ENCODE peak calls at places on chromosomes 13 and 19, in seven cellular contexts. C is IMR-90, A is fibroblast of lung, E is pancreas, T is colonic mucosa, P is tibial artery, U is body of pancreas. Z is an unnamed sample. For H3K4me1, the result is how much of the 10 kb centered on the place peaks cover.

GRCh38 chr13:97269603-97270002 is 47.5 kb downstream of the MBNL2 start:
- DNase-seq in C (no peak), A (no peak), E (no peak), T (no peak), P (no peak), U (no peak), Z (no peak)

GRCh38 chr13:50227356-50227755 is 212.1 kb downstream of the KCNRG start:
- DNase-seq in C (no peak), A (no peak), E (no peak), T (no peak), P (no peak), U (no peak), Z (no peak)

GRCh38 chr19:934865-935422 is 9.1 kb downstream of the ARID3A start:
- DNase-seq in C (peak), A (peak), E (peak), T (peak), P (peak), U (peak), Z (no peak)

GRCh38 chr13:29969286-29969685 is 118.9 kb upstream of the UBL3 start:
- DNase-seq in C (peak), A (peak), E (no peak), T (no peak), P (no peak), U (no peak), Z (no peak)

GRCh38 chr19:17626456-17626855 is 61.7 kb downstream of the UNC13A start:
- DNase-seq in C (no peak), A (no peak), E (no peak), T (no peak), P (no peak), U (no peak), Z (no peak)

GRCh38 chr13:80337011-80337688 is 3.8 kb downstream of the SPRY2 start:
- DNase-seq in C (no peak), A (peak), E (no peak), T (peak), P (no peak), U (no peak), Z (no peak)

GRCh38 chr13:24995225-24995804 is 100.6 kb upstream of the PABPC3 start:
- DNase-seq in C (peak), A (peak), E (no peak), T (peak), P (peak), U (peak), Z (peak)

GRCh38 chr13:23427342-23428182 is 5.9 kb downstream of the SACS start:
- DNase-seq in C (peak), A (peak), E (no peak), T (no peak), P (peak), U (peak), Z (no peak)

GRCh38 chr19:51002542-51003311 is 1.3 kb upstream of the KLK8 start:
- DNase-seq in C (no peak), A (no peak), E (no peak), T (peak), P (no peak), U (peak), Z (no peak)

GRCh38 chr19:8396563-8397203 is 6.5 kb downstream of the RAB11B start:
- DNase-seq in C (peak), A (peak), E (peak), T (peak), P (no peak), U (peak), Z (peak)

GRCh38 chr13:37667631-37668161 is 69.1 kb upstream of the POSTN start:
- DNase-seq in C (no peak), A (no peak), E (no peak), T (no peak), P (no peak), U (no peak), Z (no peak)

GRCh38 chr13:60164490-60164889 is 762 bp upstream of the DIAPH3 start:
- DNase-seq in C (peak), A (peak), E (no peak), T (peak), P (no peak), U (peak), Z (no peak)

GRCh38 chr13:42746846-42747245 is 34.5 kb upstream of the FAM216B start:
- DNase-seq in C (peak), A (peak), E (no peak), T (no peak), P (no peak), U (no peak), Z (no peak)

GRCh38 chr19:36999313-36999712 is 78.9 kb upstream of the ZNF420 start:
- DNase-seq in C (no peak), A (no peak), E (no peak), T (no peak), P (no peak), U (no peak), Z (no peak)

GRCh38 chr13:32124743-32125142 is 93.2 kb downstream of the FRY start:
- DNase-seq in C (no peak), A (no peak), E (no peak), T (no peak), P (no peak), U (peak), Z (no peak)

GRCh38 chr13:21826214-21827015 is 155.5 kb downstream of the FGF9 start:
- DNase-seq in C (no peak), A (no peak), E (no peak), T (no peak), P (no peak), U (no peak), Z (no peak)

GRCh38 chr19:54481326-54481930 is 8.3 kb upstream of the CDC42EP5 start:
- DNase-seq in C (peak), A (no peak), E (no peak), T (peak), P (no peak), U (no peak), Z (no peak)

GRCh38 chr13:112685856-112686255 is 4.0 kb upstream of the ATP11A start:
- DNase-seq in C (no peak), A (no peak), E (no peak), T (no peak), P (no peak), U (peak), Z (no peak)

GRCh38 chr13:113927661-113928581 is 46.0 kb downstream of the C13orf46 start:
- DNase-seq in C (peak), A (peak), E (peak), T (no peak), P (peak), U (peak), Z (no peak)

GRCh38 chr19:29806098-29806866 is 5.5 kb upstream of the CCNE1 start:
- DNase-seq in C (peak), A (peak), E (no peak), T (peak), P (no peak), U (no peak), Z (no peak)

GRCh38 chr13:20126460-20127262 is 34.2 kb downstream of the GJA3 start:
- DNase-seq in C (no peak), A (no peak), E (no peak), T (no peak), P (no peak), U (no peak), Z (no peak)

GRCh38 chr13:98547455-98547854 is 29.5 kb downstream of the STK24 start:
- DNase-seq in C (no peak), A (no peak), E (no peak), T (no peak), P (no peak), U (no peak), Z (no peak)
- H3K4me1 ChIP-seq in C (under half), A (under half), E (under half), T (under half), P (half or more), U (under half), Z (under half)

GRCh38 chr19:15288146-15288963 is 44.0 kb downstream of the BRD4 start:
- DNase-seq in C (peak), A (no peak), E (no peak), T (no peak), P (no peak), U (no peak), Z (no peak)
- H3K27ac ChIP-seq in C (peak), A (peak), E (no peak), T (no peak), P (peak), U (peak), Z (peak)

GRCh38 chr19:13162749-13163608 is 12.8 kb downstream of the IER2 start:
- DNase-seq in C (peak), A (peak), E (peak), T (peak), P (peak), U (peak), Z (peak)
- H3K4me1 ChIP-seq in C (under half), A (under half), E (under half), T (under half), P (half or more), U (half or more), Z (half or more)

GRCh38 chr19:46925548-46925950 is 64.8 kb downstream of the ARHGAP35 start:
- DNase-seq in C (no peak), A (peak), E (no peak), T (peak), P (no peak), U (peak), Z (no peak)
- H3K27ac ChIP-seq in C (no peak), A (no peak), E (peak), T (peak), P (peak), U (peak), Z (no peak)

DNA sequence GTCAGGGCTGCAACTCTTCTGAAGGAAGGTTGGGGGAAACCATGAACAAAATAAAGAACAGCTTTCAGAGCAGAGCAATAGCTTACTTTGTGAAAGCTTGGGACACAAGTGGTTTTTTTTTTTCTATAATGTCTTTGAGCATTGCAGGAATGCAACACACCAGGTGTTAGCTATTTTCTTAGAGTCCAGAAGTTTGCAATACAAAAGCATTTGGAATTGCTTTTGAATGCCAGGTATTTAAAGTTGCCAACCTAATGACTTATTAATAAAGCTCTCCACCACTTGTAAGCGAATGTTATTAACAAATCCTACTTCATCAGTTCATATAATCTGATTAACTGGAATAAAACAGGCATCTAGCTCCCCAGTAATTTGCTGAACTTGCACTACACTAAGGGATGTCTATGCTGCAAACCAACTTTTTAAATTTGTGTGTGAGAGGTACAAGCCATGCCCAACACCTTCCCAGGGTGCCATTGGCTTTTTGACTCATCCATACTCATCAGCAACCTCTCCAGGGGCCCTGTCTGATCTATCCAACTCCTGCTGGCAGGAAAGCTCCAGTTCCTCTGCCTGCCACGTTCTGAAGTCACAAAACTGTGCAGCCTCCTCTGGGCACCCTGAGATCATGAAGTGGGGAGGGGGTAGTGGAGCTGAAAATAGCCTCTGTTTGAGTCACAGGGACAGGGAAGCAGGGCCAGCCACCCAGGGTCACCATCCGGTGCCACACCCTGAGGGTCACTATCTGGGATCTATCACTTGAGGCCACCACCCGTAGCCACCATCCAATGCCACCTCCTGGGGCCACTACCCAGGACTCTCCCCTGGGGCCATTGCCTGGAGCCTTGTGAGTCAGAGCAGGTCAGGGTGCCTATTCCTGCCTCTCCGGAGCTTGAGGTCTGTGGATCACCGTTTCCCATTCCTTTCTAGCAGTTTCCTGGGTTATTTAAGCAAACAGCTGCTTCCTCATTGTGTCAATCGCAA is 172.3 kb downstream of the NUFIP1 start:
- DNase-seq in C (peak), A (peak), E (no peak), T (no peak), P (no peak), U (no peak), Z (no peak)
- H3K4me1 ChIP-seq in C (under half), A (under half), E (under half), T (under half), P (under half), U (under half), Z (under half)

Z was measured in effector memory CD4-positive, alpha-beta T cell.